ENCODE peak calls at places on chromosomes 2 and 18, in six cellular contexts. I is A549, U is adrenal gland, K is uterus, V is esophagus muscularis mucosa, B is body of pancreas. J is an unnamed sample.

GRCh38 chr18:12308386-12309100 is 502 bp downstream of the TUBB6 start:
- DNase-seq in I (peak), U (peak), K (peak), V (peak), B (peak), J (peak)

GRCh38 chr2:19474128-19474527 is 115.7 kb upstream of the OSR1 start:
- DNase-seq in I (no peak), U (peak), K (no peak), V (no peak), B (peak), J (peak)

GRCh38 chr2:80169811-80170594 is 134.5 kb downstream of the LRRTM1 start:
- DNase-seq in I (no peak), U (no peak), K (no peak), V (peak), B (no peak), J (no peak)

GRCh38 chr2:74003494-74004211 is 18.9 kb downstream of the TET3 start:
- DNase-seq in I (no peak), U (no peak), K (peak), V (no peak), B (no peak), J (no peak)

GRCh38 chr2:45776160-45776955 is 124.9 kb downstream of the PRKCE start:
- DNase-seq in I (no peak), U (no peak), K (no peak), V (no peak), B (no peak), J (no peak)

GRCh38 chr18:12703714-12704113 is 872 bp downstream of the PSMG2 start:
- DNase-seq in I (peak), U (no peak), K (no peak), V (peak), B (no peak), J (no peak)

GRCh38 chr18:34158881-34159690 is 65.6 kb downstream of the NOL4 start:
- DNase-seq in I (no peak), U (peak), K (peak), V (no peak), B (peak), J (no peak)

GRCh38 chr2:152132321-152132720 is 33.5 kb upstream of the CACNB4 start:
- DNase-seq in I (no peak), U (no peak), K (no peak), V (no peak), B (no peak), J (no peak)

GRCh38 chr2:136434251-136434715 is 316.3 kb upstream of the CXCR4 start:
- DNase-seq in I (no peak), U (no peak), K (no peak), V (peak), B (no peak), J (no peak)

GRCh38 chr18:67742525-67742924 is 226.0 kb upstream of the DSEL start:
- DNase-seq in I (no peak), U (no peak), K (no peak), V (no peak), B (no peak), J (no peak)

GRCh38 chr2:6368271-6368670 is 497.4 kb downstream of the CMPK2 start:
- DNase-seq in I (no peak), U (no peak), K (no peak), V (no peak), B (no peak), J (no peak)

GRCh38 chr18:12026562-12026961 is 45.3 kb downstream of the IMPA2 start:
- DNase-seq in I (no peak), U (no peak), K (no peak), V (no peak), B (peak), J (no peak)

GRCh38 chr2:118675531-118675930 is 171.9 kb downstream of the EN1 start:
- DNase-seq in I (no peak), U (no peak), K (no peak), V (peak), B (no peak), J (no peak)

GRCh38 chr2:191234456-191234855 is 10.7 kb upstream of the MYO1B start:
- DNase-seq in I (no peak), U (no peak), K (no peak), V (no peak), B (no peak), J (no peak)

GRCh38 chr2:48940606-48941005 is 185.1 kb upstream of the LHCGR start:
- DNase-seq in I (no peak), U (no peak), K (no peak), V (peak), B (no peak), J (no peak)

GRCh38 chr18:79784071-79784913 is 13.4 kb upstream of the KCNG2 start:
- DNase-seq in I (no peak), U (no peak), K (no peak), V (no peak), B (no peak), J (no peak)

GRCh38 chr2:58734365-58734764 is 493.2 kb upstream of the FANCL start:
- DNase-seq in I (peak), U (no peak), K (no peak), V (no peak), B (no peak), J (no peak)

GRCh38 chr2:14352067-14352466 is 280.4 kb upstream of the LRATD1 start:
- DNase-seq in I (no peak), U (no peak), K (no peak), V (no peak), B (no peak), J (no peak)

GRCh38 chr2:71358931-71359671 is 27.5 kb downstream of the ZNF638 start:
- DNase-seq in I (no peak), U (no peak), K (no peak), V (no peak), B (no peak), J (no peak)

GRCh38 chr2:171563301-171563700 is 41.0 kb downstream of the CYBRD1 start:
- DNase-seq in I (no peak), U (no peak), K (no peak), V (peak), B (no peak), J (no peak)

GRCh38 chr2:157087373-157088005 is 170.0 kb upstream of the GALNT5 start:
- DNase-seq in I (no peak), U (no peak), K (no peak), V (no peak), B (no peak), J (no peak)

GRCh38 chr2:201674794-201675193 is 23.6 kb downstream of the MPP4 start:
- DNase-seq in I (no peak), U (no peak), K (no peak), V (peak), B (no peak), J (no peak)

GRCh38 chr2:201675454-201675853 is 23.0 kb downstream of the MPP4 start:
- DNase-seq in I (no peak), U (no peak), K (no peak), V (no peak), B (no peak), J (no peak)

GRCh38 chr2:201678442-201678841 is 20.0 kb downstream of the MPP4 start:
- DNase-seq in I (no peak), U (no peak), K (no peak), V (peak), B (no peak), J (no peak)

DNA sequence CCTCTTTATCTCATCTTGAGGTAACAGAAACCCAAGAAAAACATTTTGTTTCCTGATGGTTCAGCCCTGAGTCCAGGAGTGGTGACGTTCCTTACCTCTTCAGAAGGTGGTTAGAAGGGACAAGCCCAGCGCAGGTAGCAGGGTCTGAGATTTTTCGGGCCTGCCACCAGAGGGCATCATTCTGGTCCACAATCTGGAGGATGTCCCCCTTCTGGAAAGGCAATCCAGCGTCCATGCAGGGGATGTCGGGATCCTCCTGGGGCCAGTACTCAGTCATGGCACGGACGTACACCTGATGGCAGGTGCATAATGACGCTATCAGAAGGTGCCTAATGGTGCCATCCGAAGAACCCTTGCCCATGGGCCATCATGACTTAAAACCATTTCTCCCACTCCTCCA is 17.7 kb downstream of the MPP4 start:
- DNase-seq in I (peak), U (no peak), K (no peak), V (peak), B (no peak), J (no peak)
- TF ChIP-seq CTCF in I (peak), U (peak), K (no peak), V (no peak), B (peak), J (no peak)

GRCh38 chr2:96121414-96121813 is 5.0 kb upstream of the ADRA2B start:
- DNase-seq in I (no peak), U (no peak), K (no peak), V (no peak), B (no peak), J (no peak)

GRCh38 chr2:96122391-96122790 is 6.0 kb upstream of the ADRA2B start:
- DNase-seq in I (no peak), U (no peak), K (no peak), V (no peak), B (no peak), J (no peak)

GRCh38 chr2:96123936-96124335 is 7.6 kb upstream of the ADRA2B start:
- DNase-seq in I (no peak), U (no peak), K (no peak), V (no peak), B (no peak), J (no peak)

GRCh38 chr2:96124406-96125265 is 8.3 kb upstream of the ADRA2B start:
- DNase-seq in I (no peak), U (no peak), K (no peak), V (no peak), B (no peak), J (no peak)

GRCh38 chr2:96123290-96123689 is 6.9 kb upstream of the ADRA2B start:
- DNase-seq in I (no peak), U (no peak), K (no peak), V (no peak), B (no peak), J (no peak)
- TF ChIP-seq POLR2A in I (no peak), U (no peak), K (no peak), V (no peak), B (no peak), J (no peak)

GRCh38 chr2:211455225-211455841 is 898.9 kb downstream of the CPS1 start:
- DNase-seq in I (peak), U (peak), K (no peak), V (no peak), B (peak), J (no peak)
- TF ChIP-seq CTCF in I (peak), U (peak), K (no peak), V (peak), B (peak), J (peak)

DNA sequence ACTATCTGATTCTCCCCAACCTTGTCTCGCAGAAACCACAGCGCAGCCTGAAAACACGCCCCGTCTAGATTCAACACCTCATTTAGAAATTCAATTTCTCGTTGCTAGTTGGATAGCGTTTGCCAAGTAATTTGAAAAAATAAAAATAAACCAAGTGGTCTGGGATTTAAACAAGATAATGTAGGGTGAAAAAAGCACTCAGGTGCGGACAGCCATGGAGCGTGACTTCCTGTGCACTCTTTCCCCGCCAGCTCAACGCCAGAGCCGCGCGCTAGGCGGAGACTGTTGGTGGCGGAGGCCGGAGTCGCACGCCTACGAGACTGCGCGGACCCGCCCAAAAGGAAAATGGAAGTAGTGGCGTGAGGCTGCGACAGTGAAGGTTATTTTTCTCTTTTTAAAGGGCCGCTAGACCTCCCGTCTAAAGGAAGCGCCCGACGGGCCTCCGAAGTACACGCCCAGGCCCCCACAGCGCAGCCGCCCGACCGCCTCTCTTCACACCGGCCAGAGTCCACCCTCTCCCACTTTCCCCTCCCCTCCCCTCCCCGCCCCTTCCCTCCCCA is 584 bp upstream of the CCNT2 start:
- DNase-seq in I (no peak), U (no peak), K (no peak), V (no peak), B (no peak), J (peak)
- TF ChIP-seq POLR2A in I (peak), U (peak), K (peak), V (peak), B (peak), J (peak)

GRCh38 chr2:85887566-85888019 is 1.2 kb downstream of the ST3GAL5 start:
- DNase-seq in I (peak), U (peak), K (peak), V (no peak), B (peak), J (peak)
- TF ChIP-seq CTCF in I (peak), U (peak), K (peak), V (peak), B (peak), J (peak)

DNA sequence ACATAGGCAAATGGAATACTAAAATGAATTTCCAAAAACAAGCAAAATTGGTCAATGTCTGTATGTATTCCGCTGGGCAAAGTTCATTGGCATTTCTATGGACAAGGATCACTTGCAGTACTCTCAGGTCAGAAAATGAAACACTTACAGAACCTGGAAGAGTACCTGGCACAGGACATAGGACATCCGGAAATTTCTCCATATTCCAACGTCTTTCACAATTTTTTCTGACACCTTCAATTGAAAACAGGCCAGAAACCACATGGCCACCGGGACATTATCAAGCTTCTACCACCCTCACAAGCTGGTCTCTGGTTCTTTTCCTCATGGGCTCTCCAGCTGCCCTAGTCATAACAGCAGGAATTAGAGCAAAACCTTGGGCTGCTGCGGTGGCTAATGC is 96.9 kb upstream of the MSH6 start:
- DNase-seq in I (no peak), U (no peak), K (no peak), V (no peak), B (no peak), J (no peak)
- TF ChIP-seq POLR2A in I (no peak), U (no peak), K (no peak), V (no peak), B (no peak), J (no peak)

DNA sequence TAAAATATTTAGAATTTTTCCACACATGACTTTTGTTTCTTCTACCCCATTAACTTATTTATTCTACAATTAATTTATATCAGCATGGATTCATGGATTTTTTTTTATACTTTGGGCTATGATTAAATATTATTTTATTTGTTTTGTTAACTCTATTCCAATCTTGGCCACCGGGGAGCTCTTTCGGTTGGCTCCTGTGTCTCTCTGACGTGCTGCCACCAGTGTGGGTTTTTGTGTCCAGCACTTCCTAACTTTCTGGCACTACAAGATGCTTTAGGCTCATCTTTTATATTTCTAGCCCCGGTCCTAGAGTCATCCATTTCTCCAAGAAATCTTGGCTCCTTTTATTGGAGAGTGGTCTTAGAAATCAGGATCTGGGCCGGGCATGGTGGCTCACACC is 18.9 kb downstream of the AQP12B start:
- DNase-seq in I (no peak), U (no peak), K (no peak), V (peak), B (no peak), J (no peak)
- TF ChIP-seq CTCF in I (no peak), U (no peak), K (no peak), V (no peak), B (no peak), J (no peak)

J was measured in prostate gland.